ENCODE peak calls at places on chromosomes 4 and X, in seven cellular contexts. One of them, this sample, is unnamed.

GRCh38 chrX:140733766-140734342 is 24.3 kb downstream of the LINC00632 start:
- DNase-seq in amniotic stem cell: peak; percentile 0
- DNase-seq in AG09309: peak; percentile 13
- DNase-seq in NCI-H69: peak; percentile 48
- DNase-seq in uterus: no peak
- DNase-seq in activated naive CD4-positive, alpha-beta T cell treated with Interleukin-2 at 50 U/mL for 16 hours: no peak
- DNase-seq in GM23338: peak; percentile 46
- DNase-seq in this sample: peak; percentile 4

GRCh38 chrX:31252133-31252532 is 180.3 kb upstream of the FTHL17 start:
- DNase-seq in uterus: no peak
- DNase-seq in amniotic stem cell: no peak
- DNase-seq in AG09309: no peak
- DNase-seq in activated naive CD4-positive, alpha-beta T cell treated with Interleukin-2 at 50 U/mL for 16 hours: no peak
- DNase-seq in NCI-H69: no peak
- DNase-seq in GM23338: no peak
- DNase-seq in this sample: no peak

GRCh38 chrX:104370089-104370488 is 115.4 kb upstream of the ESX1 start:
- DNase-seq in NCI-H69: peak; percentile 1
- DNase-seq in uterus: no peak
- DNase-seq in GM23338: peak; percentile 55
- DNase-seq in activated naive CD4-positive, alpha-beta T cell treated with Interleukin-2 at 50 U/mL for 16 hours: no peak
- DNase-seq in amniotic stem cell: no peak
- DNase-seq in AG09309: no peak
- DNase-seq in this sample: no peak

GRCh38 chr4:168524897-168525296 is 28.0 kb downstream of the PALLD start:
- DNase-seq in activated naive CD4-positive, alpha-beta T cell treated with Interleukin-2 at 50 U/mL for 16 hours: no peak
- DNase-seq in AG09309: no peak
- DNase-seq in amniotic stem cell: no peak
- DNase-seq in NCI-H69: no peak
- DNase-seq in GM23338: no peak
- DNase-seq in uterus: no peak
- DNase-seq in this sample: no peak

GRCh38 chr4:44320833-44321232 is 127.8 kb downstream of the KCTD8 start:
- DNase-seq in AG09309: no peak
- DNase-seq in GM23338: no peak
- DNase-seq in amniotic stem cell: no peak
- DNase-seq in uterus: no peak
- DNase-seq in NCI-H69: no peak
- DNase-seq in activated naive CD4-positive, alpha-beta T cell treated with Interleukin-2 at 50 U/mL for 16 hours: no peak
- DNase-seq in this sample: no peak

GRCh38 chr4:141215972-141216761 is 4.5 kb upstream of the ZNF330 start:
- DNase-seq in amniotic stem cell: no peak
- DNase-seq in AG09309: no peak
- DNase-seq in activated naive CD4-positive, alpha-beta T cell treated with Interleukin-2 at 50 U/mL for 16 hours: no peak
- DNase-seq in GM23338: no peak
- DNase-seq in uterus: no peak
- DNase-seq in NCI-H69: no peak
- DNase-seq in this sample: no peak

GRCh38 chr4:13968723-13969122 is 341.2 kb upstream of the BOD1L1 start:
- DNase-seq in uterus: no peak
- DNase-seq in AG09309: no peak
- DNase-seq in NCI-H69: no peak
- DNase-seq in GM23338: no peak
- DNase-seq in activated naive CD4-positive, alpha-beta T cell treated with Interleukin-2 at 50 U/mL for 16 hours: no peak
- DNase-seq in amniotic stem cell: no peak
- DNase-seq in this sample: no peak

GRCh38 chr4:115664285-115664684 is 550.9 kb upstream of the NDST4 start:
- DNase-seq in uterus: no peak
- DNase-seq in activated naive CD4-positive, alpha-beta T cell treated with Interleukin-2 at 50 U/mL for 16 hours: no peak
- DNase-seq in amniotic stem cell: no peak
- DNase-seq in AG09309: no peak
- DNase-seq in GM23338: peak; percentile 27
- DNase-seq in NCI-H69: peak; percentile 7
- DNase-seq in this sample: no peak

GRCh38 chrX:135463937-135464336 is 42.2 kb downstream of the SMIM10L2A start:
- DNase-seq in GM23338: peak; percentile 30
- DNase-seq in activated naive CD4-positive, alpha-beta T cell treated with Interleukin-2 at 50 U/mL for 16 hours: no peak
- DNase-seq in uterus: no peak
- DNase-seq in amniotic stem cell: no peak
- DNase-seq in NCI-H69: peak; percentile 5
- DNase-seq in AG09309: no peak
- DNase-seq in this sample: no peak

GRCh38 chr4:175703956-175704600 is 108.0 kb downstream of the GPM6A start:
- DNase-seq in NCI-H69: peak; percentile 14
- DNase-seq in AG09309: no peak
- DNase-seq in GM23338: no peak
- DNase-seq in uterus: no peak
- DNase-seq in amniotic stem cell: no peak
- DNase-seq in activated naive CD4-positive, alpha-beta T cell treated with Interleukin-2 at 50 U/mL for 16 hours: no peak
- DNase-seq in this sample: no peak

GRCh38 chr4:179634862-179635261 is 2192.6 kb upstream of the AGA start:
- DNase-seq in NCI-H69: no peak
- DNase-seq in GM23338: no peak
- DNase-seq in AG09309: no peak
- DNase-seq in activated naive CD4-positive, alpha-beta T cell treated with Interleukin-2 at 50 U/mL for 16 hours: no peak
- DNase-seq in amniotic stem cell: no peak
- DNase-seq in uterus: no peak
- DNase-seq in this sample: no peak

GRCh38 chr4:169256101-169256612 is 14.6 kb downstream of the SH3RF1 start:
- DNase-seq in amniotic stem cell: no peak
- DNase-seq in NCI-H69: no peak
- DNase-seq in activated naive CD4-positive, alpha-beta T cell treated with Interleukin-2 at 50 U/mL for 16 hours: no peak
- DNase-seq in GM23338: no peak
- DNase-seq in AG09309: no peak
- DNase-seq in uterus: no peak
- DNase-seq in this sample: no peak

GRCh38 chrX:95539041-95539440 is 1145.6 kb upstream of the DIAPH2 start:
- DNase-seq in GM23338: no peak
- DNase-seq in AG09309: no peak
- DNase-seq in amniotic stem cell: no peak
- DNase-seq in NCI-H69: peak; percentile 0
- DNase-seq in uterus: no peak
- DNase-seq in activated naive CD4-positive, alpha-beta T cell treated with Interleukin-2 at 50 U/mL for 16 hours: no peak
- DNase-seq in this sample: no peak

GRCh38 chrX:2931612-2932011 is 2.5 kb upstream of the ARSD start:
- DNase-seq in uterus: no peak
- DNase-seq in activated naive CD4-positive, alpha-beta T cell treated with Interleukin-2 at 50 U/mL for 16 hours: no peak
- DNase-seq in GM23338: peak; percentile 71
- DNase-seq in NCI-H69: no peak
- DNase-seq in AG09309: no peak
- DNase-seq in amniotic stem cell: no peak
- DNase-seq in this sample: no peak

GRCh38 chr4:81675785-81676427 is 204.2 kb upstream of the RASGEF1B start:
- DNase-seq in activated naive CD4-positive, alpha-beta T cell treated with Interleukin-2 at 50 U/mL for 16 hours: no peak
- DNase-seq in amniotic stem cell: no peak
- DNase-seq in GM23338: no peak
- DNase-seq in NCI-H69: peak; percentile 11
- DNase-seq in uterus: peak; percentile 55
- DNase-seq in AG09309: no peak
- DNase-seq in this sample: no peak

GRCh38 chr4:76341063-76341462 is 34.5 kb downstream of the STBD1 start:
- DNase-seq in activated naive CD4-positive, alpha-beta T cell treated with Interleukin-2 at 50 U/mL for 16 hours: no peak
- DNase-seq in AG09309: peak; percentile 34
- DNase-seq in uterus: no peak
- DNase-seq in NCI-H69: no peak
- DNase-seq in GM23338: no peak
- DNase-seq in amniotic stem cell: peak; percentile 1
- DNase-seq in this sample: peak; percentile 24

GRCh38 chr4:113618205-113618604 is 143.3 kb downstream of the CAMK2D start:
- DNase-seq in activated naive CD4-positive, alpha-beta T cell treated with Interleukin-2 at 50 U/mL for 16 hours: no peak
- DNase-seq in NCI-H69: no peak
- DNase-seq in uterus: no peak
- DNase-seq in GM23338: no peak
- DNase-seq in AG09309: no peak
- DNase-seq in amniotic stem cell: no peak
- DNase-seq in this sample: no peak

GRCh38 chr4:112952301-112952700 is 97.2 kb upstream of the ANK2 start:
- DNase-seq in GM23338: no peak
- DNase-seq in activated naive CD4-positive, alpha-beta T cell treated with Interleukin-2 at 50 U/mL for 16 hours: no peak
- DNase-seq in uterus: no peak
- DNase-seq in amniotic stem cell: no peak
- DNase-seq in NCI-H69: no peak
- DNase-seq in AG09309: no peak
- DNase-seq in this sample: no peak

GRCh38 chr4:47418147-47418546 is 45.4 kb downstream of the COMMD8 start:
- DNase-seq in amniotic stem cell: no peak
- DNase-seq in NCI-H69: no peak
- DNase-seq in uterus: no peak
- DNase-seq in GM23338: no peak
- DNase-seq in activated naive CD4-positive, alpha-beta T cell treated with Interleukin-2 at 50 U/mL for 16 hours: no peak
- DNase-seq in AG09309: no peak
- DNase-seq in this sample: no peak

GRCh38 chr4:159190646-159191045 is 87.8 kb downstream of the RAPGEF2 start:
- DNase-seq in NCI-H69: no peak
- DNase-seq in GM23338: no peak
- DNase-seq in activated naive CD4-positive, alpha-beta T cell treated with Interleukin-2 at 50 U/mL for 16 hours: no peak
- DNase-seq in uterus: no peak
- DNase-seq in amniotic stem cell: no peak
- DNase-seq in AG09309: no peak
- DNase-seq in this sample: no peak